ENCODE peak calls at places on chromosomes 16 and 17, in seven cellular contexts. T is astrocyte of the hippocampus, P is NCI-H2081, Q is EH, M is GM04504, I is EL, F is NCI-H1436. E is an unnamed sample.

GRCh38 chr17:66750756-66751543 is 84.0 kb upstream of the CACNG5 start:
- DNase-seq in T (no peak), P (no peak), Q (no peak), I (no peak), F (no peak), M (no peak), E (no peak)

GRCh38 chr16:67926181-67926742 is 5.4 kb downstream of the CTRL start:
- DNase-seq in M (no peak), I (no peak), T (no peak), P (peak; percentile 82), F (peak; percentile 85), Q (no peak), E (no peak)

GRCh38 chr17:4329838-4330237 is 36.6 kb downstream of the UBE2G1 start:
- DNase-seq in I (peak; percentile 93), T (peak; percentile 83), Q (peak; percentile 93), F (no peak), P (no peak), M (peak; percentile 65), E (peak; percentile 63)

GRCh38 chr16:82630219-82630618 is 3.5 kb downstream of the CDH13 start:
- DNase-seq in T (peak; percentile 43), F (no peak), I (peak; percentile 57), M (no peak), Q (peak; percentile 76), P (no peak), E (peak; percentile 33)

GRCh38 chr16:9091867-9092281 is 430 bp downstream of the HAPSTR1 start:
- DNase-seq in T (peak; percentile 68), F (no peak), P (peak; percentile 12), M (no peak), Q (peak; percentile 35), I (peak; percentile 28), E (peak; percentile 33)

GRCh38 chr17:40111221-40112128 is 10.3 kb upstream of the MSL1 start:
- DNase-seq in Q (peak; percentile 97), M (peak; percentile 94), P (peak; percentile 92), T (peak; percentile 94), I (peak; percentile 96), F (peak; percentile 92), E (peak; percentile 98)

GRCh38 chr17:42518046-42518754 is 17.8 kb upstream of the NAGLU start:
- DNase-seq in F (no peak), T (peak; percentile 91), I (peak; percentile 98), P (no peak), M (peak; percentile 96), Q (peak; percentile 99), E (peak; percentile 96)

GRCh38 chr16:10606607-10607006 is 26.2 kb upstream of the EMP2 start:
- DNase-seq in T (no peak), I (no peak), F (no peak), P (no peak), M (no peak), Q (no peak), E (no peak)

GRCh38 chr17:27415090-27415795 is 41.0 kb upstream of the KSR1 start:
- DNase-seq in I (no peak), Q (no peak), F (no peak), T (no peak), P (no peak), M (no peak), E (no peak)

GRCh38 chr17:2412561-2413021 is 11.7 kb upstream of the MNT start:
- DNase-seq in Q (peak; percentile 62), M (peak; percentile 54), I (peak; percentile 58), T (peak; percentile 45), F (no peak), P (no peak), E (peak; percentile 86)

GRCh38 chr17:40312893-40313659 is 4.1 kb downstream of the RARA start:
- DNase-seq in I (no peak), Q (no peak), M (no peak), F (no peak), P (no peak), T (no peak), E (peak; percentile 70)

GRCh38 chr17:38332735-38333134 is 11.0 kb downstream of the GPR179 start:
- DNase-seq in T (no peak), F (no peak), P (no peak), M (no peak), I (no peak), Q (no peak), E (no peak)

GRCh38 chr16:23509763-23510153 is 536 bp downstream of the GGA2 start:
- DNase-seq in Q (peak; percentile 62), P (no peak), M (no peak), I (peak; percentile 50), F (no peak), T (peak; percentile 47), E (peak; percentile 62)

GRCh38 chr16:57903656-57904055 is 67.3 kb downstream of the CNGB1 start:
- DNase-seq in I (no peak), T (no peak), F (no peak), P (no peak), Q (no peak), M (no peak), E (no peak)

GRCh38 chr17:83010323-83011200 is 68.8 kb upstream of the METRNL start:
- DNase-seq in I (no peak), P (no peak), T (peak; percentile 47), F (no peak), M (no peak), Q (peak; percentile 20), E (no peak)

GRCh38 chr17:30343741-30344140 is 9.9 kb upstream of the TMIGD1 start:
- DNase-seq in F (no peak), P (no peak), I (no peak), T (no peak), M (no peak), Q (no peak), E (no peak)

GRCh38 chr17:46863383-46864121 is 12.2 kb downstream of the WNT9B start:
- DNase-seq in F (no peak), M (no peak), P (no peak), T (no peak), I (no peak), Q (no peak), E (no peak)

GRCh38 chr16:57800213-57801097 is 1.8 kb downstream of the KIFC3 start:
- DNase-seq in Q (no peak), T (no peak), M (no peak), I (no peak), P (no peak), F (no peak), E (no peak)

GRCh38 chr17:78484300-78485159 is 92.7 kb downstream of the DNAH17 start:
- DNase-seq in F (no peak), M (no peak), P (peak; percentile 15), Q (peak; percentile 27), I (no peak), T (peak; percentile 46), E (no peak)

GRCh38 chr16:57609541-57610401 is 18.7 kb upstream of the ADGRG1 start:
- DNase-seq in F (peak; percentile 10), Q (peak; percentile 6), P (no peak), M (no peak), T (no peak), I (no peak), E (peak; percentile 90)

GRCh38 chr17:46759141-46759540 is 59.4 kb downstream of the WNT3 start:
- DNase-seq in Q (no peak), P (no peak), F (no peak), T (no peak), I (no peak), M (no peak), E (no peak)

GRCh38 chr17:48873212-48873611 is 19.4 kb upstream of the ATP5MC1 start:
- DNase-seq in M (no peak), I (no peak), P (no peak), Q (no peak), T (no peak), F (no peak), E (no peak)

GRCh38 chr16:57483725-57484514 is 2.4 kb downstream of the DOK4 start:
- DNase-seq in I (no peak), Q (no peak), F (no peak), P (no peak), T (no peak), M (no peak), E (no peak)

GRCh38 chr17:81833921-81834830 is 674 bp downstream of the PPP1R27 start:
- DNase-seq in M (no peak), F (no peak), T (no peak), P (no peak), Q (no peak), I (no peak), E (no peak)

GRCh38 chr17:57948169-57948554 is 7.0 kb downstream of the CUEDC1 start:
- DNase-seq in F (no peak), M (no peak), I (no peak), Q (no peak), P (no peak), T (peak; percentile 61), E (no peak)

GRCh38 chr17:77475012-77475976 is 334.5 kb downstream of the SEC14L1 start:
- DNase-seq in Q (peak; percentile 87), T (peak; percentile 96), F (no peak), M (peak; percentile 69), I (peak; percentile 92), P (no peak), E (peak; percentile 77)

GRCh38 chr16:84058664-84059063 is 16.1 kb upstream of the SLC38A8 start:
- DNase-seq in T (no peak), M (no peak), Q (no peak), I (no peak), F (no peak), P (no peak), E (no peak)

GRCh38 chr16:2039286-2040030 is 8.2 kb downstream of the NTHL1 start:
- DNase-seq in T (no peak), F (no peak), M (peak; percentile 79), I (no peak), Q (peak; percentile 98), P (no peak), E (peak; percentile 67)

GRCh38 chr16:71919033-71919432 is 23.7 kb downstream of the IST1 start:
- DNase-seq in P (no peak), T (no peak), Q (no peak), F (no peak), M (no peak), I (no peak), E (no peak)

GRCh38 chr17:67506966-67507365 is 129.9 kb downstream of the PITPNC1 start:
- DNase-seq in F (no peak), T (peak; percentile 58), P (no peak), I (peak; percentile 26), M (no peak), Q (peak; percentile 65), E (no peak)

E was measured in myocyte.